ENCODE peak calls at places on chromosomes 6 and 20, in seven cellular contexts. Y is NCI-H1092 treated with DMSO at 0.1 percent for 48 hours, M is MV-4-11, Z is left cardiac atrium, P is Panc1, W is foreskin melanocyte, O is HS-5. X is an unnamed sample.

GRCh38 chr20:24235740-24236139 is 233.7 kb upstream of the SYNDIG1 start:
- DNase-seq in Y (no peak), M (no peak), Z (no peak), P (no peak), W (no peak), O (no peak), X (no peak)

GRCh38 chr6:111846511-111847409 is 26.5 kb downstream of the FYN start:
- DNase-seq in Y (no peak), M (no peak), Z (peak), P (no peak), W (no peak), O (no peak), X (peak)

GRCh38 chr6:81906709-81907204 is 154.3 kb upstream of the TENT5A start:
- DNase-seq in Y (no peak), M (no peak), Z (no peak), P (no peak), W (no peak), O (no peak), X (no peak)

GRCh38 chr6:170289108-170289931 is 1.6 kb downstream of the DLL1 start:
- DNase-seq in Y (peak), M (no peak), Z (no peak), P (no peak), W (no peak), O (no peak), X (no peak)

GRCh38 chr6:116596815-116597214 is 19.5 kb upstream of the RSPH4A start:
- DNase-seq in Y (no peak), M (no peak), Z (no peak), P (no peak), W (no peak), O (no peak), X (no peak)

GRCh38 chr20:43921227-43921780 is 6.7 kb downstream of the TOX2 start:
- DNase-seq in Y (no peak), M (peak), Z (no peak), P (no peak), W (no peak), O (no peak), X (no peak)

GRCh38 chr20:41249781-41250281 is 67.7 kb downstream of the ZHX3 start:
- DNase-seq in Y (no peak), M (peak), Z (peak), P (no peak), W (no peak), O (peak), X (no peak)

GRCh38 chr20:29497261-29497671 is 1760.2 kb upstream of the DEFB115 start:
- DNase-seq in Y (peak), M (no peak), Z (peak), P (peak), W (peak), O (no peak), X (peak)

GRCh38 chr6:2434116-2434515 is 188.7 kb upstream of the GMDS start:
- DNase-seq in Y (no peak), M (no peak), Z (no peak), P (no peak), W (no peak), O (no peak), X (no peak)

GRCh38 chr6:4355241-4355640 is 219.9 kb upstream of the ECI2 start:
- DNase-seq in Y (no peak), M (no peak), Z (no peak), P (no peak), W (no peak), O (peak), X (no peak)

GRCh38 chr6:106290954-106291353 is 34.6 kb downstream of the ATG5 start:
- DNase-seq in Y (no peak), M (peak), Z (no peak), P (no peak), W (no peak), O (no peak), X (no peak)

GRCh38 chr6:33983109-33983475 is 162.8 kb downstream of the GRM4 start:
- DNase-seq in Y (no peak), M (peak), Z (no peak), P (no peak), W (peak), O (no peak), X (peak)

GRCh38 chr20:19784511-19785172 is 26.6 kb downstream of the RIN2 start:
- DNase-seq in Y (peak), M (peak), Z (peak), P (peak), W (peak), O (peak), X (peak)

GRCh38 chr6:19719691-19720127 is 117.5 kb upstream of the ID4 start:
- DNase-seq in Y (no peak), M (no peak), Z (no peak), P (no peak), W (no peak), O (no peak), X (no peak)

GRCh38 chr6:132931937-132932336 is 117.6 kb downstream of the RPS12 start:
- DNase-seq in Y (no peak), M (no peak), Z (no peak), P (no peak), W (peak), O (peak), X (no peak)

GRCh38 chr6:106908386-106908840 is 66.1 kb downstream of the CD24 start:
- DNase-seq in Y (no peak), M (no peak), Z (no peak), P (no peak), W (no peak), O (no peak), X (no peak)

GRCh38 chr6:21873562-21873961 is 280.0 kb downstream of the SOX4 start:
- DNase-seq in Y (no peak), M (no peak), Z (peak), P (no peak), W (no peak), O (peak), X (no peak)

GRCh38 chr20:2026004-2026403 is 32.1 kb upstream of the PDYN start:
- DNase-seq in Y (no peak), M (no peak), Z (no peak), P (no peak), W (no peak), O (no peak), X (no peak)

GRCh38 chr20:47638851-47639250 is 137.2 kb downstream of the NCOA3 start:
- DNase-seq in Y (no peak), M (no peak), Z (no peak), P (no peak), W (no peak), O (no peak), X (no peak)

GRCh38 chr6:1379026-1379809 is 10.2 kb upstream of the FOXF2 start:
- DNase-seq in Y (no peak), M (no peak), Z (no peak), P (no peak), W (no peak), O (no peak), X (no peak)

GRCh38 chr6:158031445-158032353 is 50.0 kb downstream of the SYNJ2 start:
- DNase-seq in Y (no peak), M (peak), Z (peak), P (no peak), W (no peak), O (peak), X (no peak)

GRCh38 chr6:30814137-30815084 is 69.9 kb upstream of the DDR1 start:
- DNase-seq in Y (no peak), M (peak), Z (no peak), P (no peak), W (peak), O (peak), X (no peak)

GRCh38 chr6:106939848-106940247 is 34.7 kb downstream of the CD24 start:
- DNase-seq in Y (no peak), M (peak), Z (no peak), P (no peak), W (no peak), O (no peak), X (no peak)

GRCh38 chr6:147207851-147208754 is 3.9 kb downstream of the STXBP5 start:
- DNase-seq in Y (no peak), M (no peak), Z (no peak), P (no peak), W (no peak), O (no peak), X (no peak)

GRCh38 chr6:44738652-44739141 is 351.2 kb downstream of the CDC5L start:
- DNase-seq in Y (no peak), M (no peak), Z (no peak), P (no peak), W (no peak), O (peak), X (no peak)

GRCh38 chr6:155212106-155212505 is 51.7 kb upstream of the CLDN20 start:
- DNase-seq in Y (no peak), M (no peak), Z (no peak), P (no peak), W (no peak), O (no peak), X (no peak)

GRCh38 chr20:64058536-64058935 is 4.5 kb upstream of the TCEA2 start:
- DNase-seq in Y (no peak), M (no peak), Z (no peak), P (no peak), W (no peak), O (no peak), X (no peak)

GRCh38 chr6:160919713-160920112 is 71.9 kb upstream of the MAP3K4 start:
- DNase-seq in Y (no peak), M (no peak), Z (no peak), P (no peak), W (no peak), O (peak), X (no peak)

GRCh38 chr20:39070484-39071231 is 108.5 kb downstream of the DHX35 start:
- DNase-seq in Y (no peak), M (no peak), Z (no peak), P (no peak), W (peak), O (peak), X (no peak)

GRCh38 chr6:164010446-164011071 is 596.0 kb downstream of the QKI start:
- DNase-seq in Y (no peak), M (no peak), Z (no peak), P (no peak), W (peak), O (no peak), X (no peak)

GRCh38 chr6:166466178-166467122 is 83.7 kb upstream of the MPC1 start:
- DNase-seq in Y (no peak), M (no peak), Z (no peak), P (no peak), W (no peak), O (peak), X (no peak)

GRCh38 chr6:135212020-135212806 is 31.1 kb downstream of the MYB start:
- DNase-seq in Y (no peak), M (peak), Z (no peak), P (no peak), W (peak), O (peak), X (no peak)

GRCh38 chr6:40642837-40643236 is 55.7 kb upstream of the LRFN2 start:
- DNase-seq in Y (no peak), M (no peak), Z (no peak), P (no peak), W (no peak), O (no peak), X (no peak)

GRCh38 chr20:2210646-2211556 is 84.9 kb upstream of the TGM3 start:
- DNase-seq in Y (no peak), M (peak), Z (peak), P (no peak), W (no peak), O (peak), X (no peak)

GRCh38 chr6:15329154-15329781 is 83.4 kb downstream of the JARID2 start:
- DNase-seq in Y (no peak), M (peak), Z (peak), P (no peak), W (peak), O (peak), X (no peak)

GRCh38 chr6:20574355-20574754 is 40.1 kb downstream of the CDKAL1 start:
- DNase-seq in Y (no peak), M (no peak), Z (no peak), P (no peak), W (no peak), O (no peak), X (no peak)

GRCh38 chr6:129631070-129631469 is 78.9 kb downstream of the ARHGAP18 start:
- DNase-seq in Y (no peak), M (no peak), Z (no peak), P (no peak), W (no peak), O (no peak), X (no peak)

GRCh38 chr6:40556023-40556422 is 31.1 kb downstream of the LRFN2 start:
- DNase-seq in Y (no peak), M (no peak), Z (no peak), P (no peak), W (no peak), O (no peak), X (no peak)

X was measured in COR-L47.